ENCODE peak calls at places on chromosomes 7 and 10, in five cellular contexts. G is stimulated activated CD4-positive, alpha-beta T cell treated with anti-CD3 and anti-CD28 coated beads, Interleukin-2, amount 100 ng/mL, for 24 hours; C is cardiac fibroblast; H is HL-60; Q is H7. P is an unnamed sample.

GRCh38 chr10:126393076-126393475 is 4.8 kb upstream of the ADAM12 start:
- DNase-seq in Q (no peak), C (no peak), H (no peak), G (no peak), P (no peak)

GRCh38 chr10:124003070-124003419 is 90.4 kb downstream of the CHST15 start:
- DNase-seq in C (no peak), G (no peak), Q (no peak), H (no peak), P (peak; percentile 30)

GRCh38 chr7:3897430-3898385 is 596.7 kb downstream of the SDK1 start:
- DNase-seq in G (peak; percentile 44), C (peak; percentile 63), Q (peak; percentile 56), H (peak; percentile 23), P (no peak)

GRCh38 chr7:51647931-51648351 is 331.3 kb upstream of the COBL start:
- DNase-seq in C (no peak), G (no peak), H (no peak), Q (no peak), P (no peak)

GRCh38 chr10:89414146-89414878 is at the start of gene IFIT5:
- DNase-seq in G (peak; percentile 65), H (peak; percentile 39), C (peak; percentile 75), Q (peak; percentile 86), P (no peak)

GRCh38 chr7:155682484-155682883 is 38.0 kb downstream of the RBM33 start:
- DNase-seq in Q (no peak), C (no peak), G (no peak), H (no peak), P (no peak)

GRCh38 chr10:18164771-18165361 is 24.6 kb downstream of the CACNB2 start:
- DNase-seq in G (no peak), C (peak; percentile 92), Q (no peak), H (no peak), P (no peak)

GRCh38 chr7:122014697-122015096 is 129.4 kb downstream of the AASS start:
- DNase-seq in H (no peak), C (peak; percentile 11), Q (no peak), G (no peak), P (no peak)

GRCh38 chr7:49773082-49773938 is at the start of gene VWC2:
- DNase-seq in G (peak; percentile 3), H (no peak), C (no peak), Q (peak; percentile 84), P (no peak)

GRCh38 chr7:17339139-17339538 is 40.7 kb downstream of the AHR start:
- DNase-seq in Q (no peak), G (no peak), C (no peak), H (no peak), P (no peak)

GRCh38 chr7:40531946-40532345 is 397.1 kb downstream of the SUGCT start:
- DNase-seq in G (no peak), H (no peak), Q (no peak), C (no peak), P (no peak)

GRCh38 chr10:102196893-102197292 is 29.2 kb upstream of the ELOVL3 start:
- DNase-seq in Q (no peak), H (no peak), C (no peak), G (no peak), P (no peak)

GRCh38 chr7:39686261-39686924 is 63.0 kb downstream of the RALA start:
- DNase-seq in C (peak; percentile 38), H (no peak), Q (no peak), G (no peak), P (no peak)

GRCh38 chr10:3784510-3785250 is at the start of gene KLF6:
- DNase-seq in H (no peak), Q (peak; percentile 73), C (peak; percentile 64), G (peak; percentile 55), P (no peak)

GRCh38 chr7:79810945-79811344 is 323.7 kb upstream of the GNAI1 start:
- DNase-seq in C (no peak), G (no peak), H (no peak), Q (no peak), P (no peak)

GRCh38 chr10:50993817-50994251 is 80.5 kb upstream of the PRKG1 start:
- DNase-seq in H (no peak), G (no peak), Q (no peak), C (peak; percentile 88), P (no peak)

GRCh38 chr7:151821806-151822540 is 54.9 kb downstream of the PRKAG2 start:
- DNase-seq in C (no peak), Q (no peak), H (no peak), G (no peak), P (no peak)

P was measured in CD14-positive monocyte.